ENCODE peak calls at places on chromosomes 13 and 19, in nine cellular contexts. Z is suprapubic skin; X is left ventricle myocardium inferior; U is gastrocnemius medialis; V is effector memory CD4-positive, alpha-beta T cell; I is tibial artery; R is testis; A is uterus; O is OCI-LY7. P is an unnamed sample.

GRCh38 chr19:8242212-8242821 is 33.1 kb downstream of the CERS4 start:
- DNase-seq in I (no peak), V (no peak), A (no peak), X (no peak), O (no peak), R (no peak), U (no peak), Z (no peak), P (no peak)

GRCh38 chr19:17909017-17909732 is 23.6 kb upstream of the CCDC124 start:
- DNase-seq in R (no peak), A (no peak), O (no peak), U (no peak), V (no peak), Z (no peak), X (no peak), I (no peak), P (no peak)

GRCh38 chr13:24627090-24627714 is 53.0 kb upstream of the ATP12A start:
- DNase-seq in X (no peak), U (no peak), V (no peak), R (peak), I (no peak), A (no peak), O (no peak), Z (no peak), P (no peak)

GRCh38 chr19:41306394-41306793 is 3.6 kb upstream of the CCDC97 start:
- DNase-seq in I (no peak), V (no peak), U (no peak), Z (no peak), R (no peak), A (no peak), X (no peak), O (no peak), P (no peak)

GRCh38 chr13:86692291-86692690 is 893.1 kb upstream of the SLITRK6 start:
- DNase-seq in I (no peak), V (no peak), U (no peak), A (no peak), R (no peak), Z (no peak), O (no peak), X (no peak), P (no peak)

GRCh38 chr13:59468396-59468795 is 695.3 kb downstream of the DIAPH3 start:
- DNase-seq in X (no peak), Z (no peak), V (no peak), U (no peak), A (no peak), R (no peak), O (no peak), I (no peak), P (no peak)

GRCh38 chr13:32783067-32783466 is 196.8 kb downstream of the PDS5B start:
- DNase-seq in I (no peak), O (peak), U (no peak), X (no peak), V (no peak), Z (no peak), A (no peak), R (no peak), P (no peak)

GRCh38 chr13:29948246-29948645 is 97.8 kb upstream of the UBL3 start:
- DNase-seq in Z (no peak), U (no peak), V (no peak), O (no peak), A (no peak), I (no peak), R (no peak), X (no peak), P (no peak)

GRCh38 chr19:42287017-42287825 is 14.7 kb upstream of the PRR19 start:
- DNase-seq in Z (peak), U (no peak), I (no peak), O (no peak), V (no peak), A (no peak), R (no peak), X (no peak), P (peak)

GRCh38 chr13:62278271-62278670 is 862.6 kb upstream of the PCDH20 start:
- DNase-seq in O (peak), R (no peak), A (no peak), I (no peak), X (no peak), Z (no peak), U (no peak), V (no peak), P (no peak)

GRCh38 chr19:48633148-48634035 is 3.8 kb downstream of the DBP start:
- DNase-seq in A (no peak), U (peak), R (no peak), X (no peak), O (no peak), Z (no peak), V (no peak), I (no peak), P (no peak)

GRCh38 chr19:34484328-34484727 is 2.8 kb downstream of the WTIP start:
- DNase-seq in Z (no peak), V (no peak), X (peak), I (no peak), U (peak), O (no peak), R (no peak), A (no peak), P (no peak)

GRCh38 chr19:5719274-5719960 is 529 bp downstream of the LONP1 start:
- DNase-seq in X (no peak), Z (no peak), O (peak), V (peak), R (no peak), A (no peak), U (no peak), I (no peak), P (no peak)

GRCh38 chr19:17052439-17052838 is 22.8 kb downstream of the HAUS8 start:
- DNase-seq in U (no peak), I (peak), V (no peak), R (peak), A (peak), Z (no peak), X (no peak), O (peak), P (peak)

DNA sequence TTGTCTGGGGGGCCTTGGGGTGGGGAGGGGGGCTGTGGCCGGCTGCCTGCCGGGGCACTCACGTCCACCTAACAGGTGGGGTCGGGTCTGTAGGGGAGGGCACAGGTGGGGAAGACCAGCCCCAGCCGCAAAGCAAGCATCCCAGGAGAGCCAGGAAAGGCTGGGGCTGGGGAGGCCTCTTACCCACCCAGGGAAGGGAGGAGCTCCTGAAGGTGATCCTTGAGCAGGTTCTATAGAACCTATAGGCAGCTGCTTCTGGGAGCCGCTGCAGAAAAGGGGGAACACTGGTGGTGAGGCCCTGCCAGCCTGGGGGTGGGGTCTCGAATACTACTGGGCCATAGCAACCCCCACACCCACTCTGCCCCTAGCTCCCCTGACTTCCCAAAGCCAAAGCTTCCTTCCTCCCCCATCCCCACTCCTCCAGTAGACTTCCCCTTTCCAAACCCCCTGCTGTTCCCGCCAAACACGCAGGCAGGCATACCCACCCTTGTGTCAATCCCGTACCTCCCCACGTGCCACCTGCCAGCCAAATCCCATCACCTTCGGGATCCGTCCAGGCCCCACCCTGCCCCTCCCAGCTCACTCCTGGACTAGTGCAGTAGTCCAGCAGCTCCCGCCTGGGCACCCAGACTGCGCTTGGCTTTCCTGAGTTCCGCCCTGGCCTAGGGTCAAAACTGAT is 5.6 kb downstream of the KLF16 start:
- DNase-seq in O (no peak), Z (no peak), U (no peak), I (no peak), A (no peak), R (no peak), X (no peak), V (no peak), P (no peak)
- H3K27ac ChIP-seq in O (peak), Z (peak), U (peak), I (peak), A (peak), R (peak), X (peak), V (peak), P (peak)

GRCh38 chr13:100511422-100511821 is 77.2 kb downstream of the GGACT start:
- DNase-seq in A (no peak), U (no peak), Z (no peak), V (no peak), R (no peak), O (no peak), X (no peak), I (no peak), P (no peak)

GRCh38 chr13:100508996-100509395 is 79.6 kb downstream of the GGACT start:
- DNase-seq in O (no peak), V (no peak), I (no peak), Z (no peak), A (no peak), X (no peak), R (no peak), U (no peak), P (no peak)

GRCh38 chr13:100512422-100512821 is 76.2 kb downstream of the GGACT start:
- DNase-seq in V (no peak), O (no peak), A (no peak), R (no peak), Z (no peak), I (no peak), U (no peak), X (no peak), P (no peak)

GRCh38 chr13:100508391-100508790 is 80.2 kb downstream of the GGACT start:
- DNase-seq in A (no peak), U (no peak), I (no peak), V (no peak), X (no peak), Z (no peak), O (no peak), R (no peak), P (no peak)

GRCh38 chr13:100510208-100510997 is 78.2 kb downstream of the GGACT start:
- DNase-seq in X (no peak), U (no peak), R (no peak), V (no peak), I (no peak), O (no peak), A (no peak), Z (no peak), P (no peak)
- H3K27ac ChIP-seq in X (no peak), U (no peak), R (no peak), V (no peak), I (no peak), O (no peak), A (no peak), Z (no peak), P (no peak)

GRCh38 chr19:29643361-29643935 is 21.8 kb upstream of the PLEKHF1 start:
- DNase-seq in X (no peak), V (no peak), U (no peak), O (no peak), Z (no peak), R (no peak), I (no peak), A (no peak), P (no peak)

GRCh38 chr19:29645911-29646310 is 19.4 kb upstream of the PLEKHF1 start:
- DNase-seq in A (peak), V (no peak), R (peak), U (peak), O (no peak), I (peak), Z (no peak), X (peak), P (peak)

GRCh38 chr19:29644179-29644578 is 21.1 kb upstream of the PLEKHF1 start:
- DNase-seq in Z (no peak), I (no peak), A (no peak), R (no peak), O (no peak), U (no peak), X (no peak), V (no peak), P (no peak)

GRCh38 chr19:29641597-29641996 is 23.7 kb upstream of the PLEKHF1 start:
- DNase-seq in X (no peak), Z (no peak), R (no peak), U (no peak), I (no peak), O (no peak), A (no peak), V (no peak), P (no peak)

DNA sequence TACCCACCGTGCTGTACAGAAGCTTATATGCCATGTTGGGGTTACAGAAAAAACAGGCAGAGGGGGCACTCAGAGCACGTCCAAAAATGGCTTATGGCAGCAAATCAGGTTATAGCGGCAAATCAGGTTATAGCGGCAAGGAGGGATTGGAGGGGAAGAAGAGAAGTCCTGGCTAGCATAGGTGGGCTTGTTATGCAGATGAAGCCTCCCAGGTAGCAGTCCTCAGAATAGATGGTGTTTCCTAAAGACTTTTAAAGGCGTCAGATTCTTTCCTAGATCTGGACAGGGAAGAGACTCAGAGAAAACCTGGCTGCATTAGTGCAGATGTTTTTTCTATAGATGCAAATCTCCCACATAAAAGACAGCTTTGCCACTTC is 19.8 kb upstream of the PLEKHF1 start:
- DNase-seq in V (no peak), X (no peak), A (no peak), U (no peak), O (no peak), R (no peak), Z (no peak), I (no peak), P (no peak)
- H3K27ac ChIP-seq in V (no peak), X (peak), A (no peak), U (no peak), O (no peak), R (no peak), Z (no peak), I (no peak), P (no peak)

GRCh38 chr13:85528578-85529215 is 270.5 kb downstream of the SLITRK6 start:
- DNase-seq in V (no peak), O (no peak), X (no peak), A (no peak), R (no peak), Z (no peak), I (no peak), U (no peak), P (no peak)
- H3K27ac ChIP-seq in V (no peak), O (no peak), X (no peak), A (no peak), R (no peak), Z (no peak), I (no peak), U (no peak), P (no peak)